ENCODE peak calls at places on chromosome 2, in six cellular contexts. F, Z, J, T, O and Q are unnamed samples.

GRCh38 chr2:112137516-112138142 is 556 bp upstream of the FBLN7 start:
- DNase-seq in F (peak), Z (no peak), J (no peak), T (no peak), O (no peak), Q (no peak)

GRCh38 chr2:28445448-28446258 is 50.2 kb upstream of the PLB1 start:
- DNase-seq in F (no peak), Z (no peak), J (peak), T (no peak), O (no peak), Q (no peak)

GRCh38 chr2:174035981-174036742 is 71.0 kb upstream of the SP3 start:
- DNase-seq in F (no peak), Z (no peak), J (peak), T (no peak), O (no peak), Q (no peak)

GRCh38 chr2:204681412-204681811 is 136.1 kb downstream of the PARD3B start:
- DNase-seq in F (no peak), Z (no peak), J (no peak), T (no peak), O (no peak), Q (no peak)

GRCh38 chr2:159604159-159604558 is 12.2 kb downstream of the BAZ2B start:
- DNase-seq in F (no peak), Z (no peak), J (no peak), T (no peak), O (no peak), Q (no peak)

GRCh38 chr2:188403676-188404075 is 112.0 kb downstream of the GULP1 start:
- DNase-seq in F (no peak), Z (no peak), J (no peak), T (no peak), O (no peak), Q (no peak)

GRCh38 chr2:101474752-101475384 is at the start of gene RFX8:
- DNase-seq in F (peak), Z (no peak), J (no peak), T (no peak), O (peak), Q (no peak)

GRCh38 chr2:161104054-161104553 is 56.1 kb upstream of the TANK start:
- DNase-seq in F (no peak), Z (peak), J (no peak), T (no peak), O (no peak), Q (no peak)

DNA sequence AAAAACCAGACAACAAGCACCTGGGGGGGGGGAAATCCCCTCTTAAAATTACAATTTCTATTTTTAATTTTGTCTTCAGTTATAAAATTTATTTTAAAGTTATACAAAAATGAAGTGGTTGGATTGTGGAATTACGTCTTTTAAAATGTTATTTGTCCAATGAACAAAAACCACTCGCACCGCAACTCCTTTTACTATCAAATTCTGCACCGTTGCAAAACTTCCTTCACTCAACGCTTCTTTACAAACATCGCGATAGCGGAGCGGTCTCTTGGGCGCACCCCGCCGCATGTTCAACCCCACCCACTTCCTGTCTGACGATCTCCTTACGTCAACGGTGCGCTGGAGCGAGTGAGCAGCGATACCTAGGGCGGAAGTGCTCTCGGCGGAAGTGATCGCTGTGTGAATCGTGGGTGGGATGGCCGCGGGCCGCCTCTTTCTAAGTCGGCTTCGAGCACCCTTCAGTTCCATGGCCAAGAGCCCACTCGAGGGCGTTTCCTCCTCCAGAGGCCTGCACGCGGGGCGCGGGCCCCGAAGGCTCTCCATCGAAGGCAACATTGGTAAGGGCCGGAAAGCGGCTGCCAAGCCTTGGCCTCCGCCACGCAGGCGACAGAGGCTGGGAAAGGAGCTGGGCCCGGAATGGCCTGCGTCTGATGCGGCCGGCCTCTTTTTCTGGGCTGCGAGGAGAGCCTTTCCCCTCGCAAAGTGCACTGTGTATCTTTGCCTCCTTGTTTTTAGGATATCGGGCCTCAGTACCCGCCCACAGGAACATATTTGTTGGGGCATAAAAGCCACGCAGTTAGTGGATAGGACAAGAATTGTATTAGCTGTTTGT is at the start of gene DGUOK:
- DNase-seq in F (peak), Z (peak), J (peak), T (peak), O (peak), Q (peak)
- TF ChIP-seq POLR2AphosphoS5 in F (peak), Z (peak), J (peak), T (peak), O (peak), Q (peak)

GRCh38 chr2:172993924-172994717 is 81.5 kb upstream of the MAP3K20 start:
- DNase-seq in F (peak), Z (no peak), J (no peak), T (no peak), O (no peak), Q (no peak)
- TF ChIP-seq POLR2A in F (no peak), Z (no peak), J (no peak), T (no peak), O (no peak), Q (no peak)

DNA sequence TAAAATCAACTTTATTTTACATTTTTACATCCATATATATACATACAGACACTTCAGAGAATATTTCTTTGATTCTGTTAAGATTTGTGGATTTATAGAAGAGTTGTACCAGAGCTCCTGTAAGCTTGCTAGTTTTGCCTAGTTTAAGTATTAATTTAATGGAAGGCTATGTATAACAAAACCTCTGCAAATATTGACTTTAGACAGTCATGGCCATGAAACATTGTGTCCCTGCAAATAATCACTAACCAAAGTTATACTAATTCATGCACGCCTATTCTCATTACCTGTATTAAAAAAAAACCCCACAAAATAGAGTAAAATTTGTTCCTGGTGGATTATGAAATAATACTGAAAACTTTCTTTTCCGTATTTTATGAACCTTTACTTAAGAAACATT is 379.3 kb downstream of the CTNNA2 start:
- DNase-seq in F (no peak), Z (no peak), J (no peak), T (no peak), O (no peak), Q (no peak)
- TF ChIP-seq TAF1 in F (no peak), Z (no peak), J (no peak), T (no peak), O (no peak), Q (no peak)

GRCh38 chr2:29254-29653 is 17.1 kb downstream of the FAM110C start:
- DNase-seq in F (no peak), Z (no peak), J (no peak), T (no peak), O (no peak), Q (no peak)

GRCh38 chr2:35846-36245 is 10.5 kb downstream of the FAM110C start:
- DNase-seq in F (no peak), Z (no peak), J (no peak), T (no peak), O (no peak), Q (no peak)

GRCh38 chr2:32068-32467 is 14.2 kb downstream of the FAM110C start:
- DNase-seq in F (no peak), Z (no peak), J (no peak), T (no peak), O (no peak), Q (no peak)

GRCh38 chr2:38155-38554 is 8.2 kb downstream of the FAM110C start:
- DNase-seq in F (no peak), Z (no peak), J (no peak), T (no peak), O (no peak), Q (no peak)

DNA sequence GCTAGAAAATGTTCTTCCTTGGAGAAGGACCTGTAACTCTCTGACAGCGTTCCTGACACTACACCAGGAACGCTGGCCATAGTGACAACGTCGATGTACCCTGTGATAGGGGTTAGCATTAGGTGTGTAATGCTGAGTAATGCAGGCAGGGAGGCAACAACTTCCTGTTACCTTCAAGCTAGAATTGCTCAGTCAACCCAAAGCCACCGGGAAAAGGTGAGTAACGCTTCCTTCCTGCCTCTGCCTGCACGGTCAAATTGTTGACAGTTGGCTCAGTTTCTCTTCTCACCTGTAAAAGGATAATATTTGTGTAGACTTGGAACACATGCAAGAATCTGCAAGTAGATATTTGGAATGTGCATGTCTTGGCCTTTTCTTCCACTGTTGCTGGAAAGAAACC is 12.7 kb downstream of the FAM110C start:
- DNase-seq in F (peak), Z (no peak), J (no peak), T (no peak), O (no peak), Q (no peak)
- TF ChIP-seq POLR2AphosphoS5 in F (no peak), Z (no peak), J (no peak), T (no peak), O (no peak), Q (no peak)

DNA sequence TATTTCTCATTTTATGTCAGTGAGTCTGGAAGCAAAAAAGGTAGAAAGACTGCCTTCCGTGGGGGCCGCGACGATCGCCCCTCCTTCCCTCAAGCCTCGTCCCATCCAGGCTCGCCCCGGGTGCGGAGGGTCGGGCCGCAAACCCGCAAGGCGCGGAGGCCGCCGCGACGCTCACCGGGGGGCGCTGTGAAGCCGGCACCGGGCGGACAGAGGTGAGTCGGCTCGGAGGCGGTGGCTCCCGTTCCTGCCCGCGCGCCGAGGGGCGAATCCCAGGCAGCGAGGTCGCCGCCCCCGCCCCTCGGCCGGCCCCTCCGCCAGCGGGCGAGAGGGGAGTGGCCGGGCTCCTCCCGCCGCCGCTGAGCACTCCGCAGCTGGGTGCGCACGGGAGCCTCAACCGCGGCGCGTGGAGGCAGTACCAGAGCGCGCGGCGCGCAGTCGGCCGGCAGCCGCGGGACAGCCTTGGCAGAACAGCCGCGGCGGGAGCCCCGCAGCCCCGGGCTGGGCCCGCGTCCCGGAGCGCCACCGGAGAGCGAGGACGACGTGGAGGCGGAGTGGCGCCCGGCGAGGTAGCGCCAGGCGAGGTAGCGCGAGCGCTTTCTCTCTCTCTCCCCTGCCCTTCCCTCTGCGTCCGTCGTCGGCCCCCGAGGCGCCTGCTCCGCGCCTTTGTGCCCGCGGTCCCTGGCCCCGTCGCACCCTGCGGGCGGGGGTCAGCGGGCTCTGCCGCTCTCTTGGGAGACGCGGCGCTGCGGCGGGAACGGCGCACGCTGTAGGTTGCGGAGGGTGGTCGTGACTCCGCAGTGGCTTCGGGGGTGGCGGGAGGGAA is at the start of gene MYO1B:
- DNase-seq in F (peak), Z (no peak), J (peak), T (peak), O (peak), Q (peak)
- TF ChIP-seq POLR2A in F (peak), Z (no peak), J (no peak), T (no peak), O (peak), Q (no peak)